ENCODE peak calls at places on chromosome 14, in eight cellular contexts. I, Y, Q, Z, K, L, S and D are unnamed samples.

GRCh38 chr14:67650694-67651093 is 23.7 kb downstream of the VTI1B start:
- DNase-seq in I (no peak), Y (no peak), Q (no peak), Z (no peak), K (no peak), L (no peak), S (no peak), D (no peak)

GRCh38 chr14:45558183-45558582 is 305.2 kb upstream of the MIS18BP1 start:
- DNase-seq in I (no peak), Y (no peak), Q (no peak), Z (no peak), K (no peak), L (no peak), S (no peak), D (no peak)

GRCh38 chr14:48193893-48194292 is 518.5 kb upstream of the MDGA2 start:
- DNase-seq in I (no peak), Y (no peak), Q (no peak), Z (no peak), K (no peak), L (peak; percentile 38), S (no peak), D (no peak)

GRCh38 chr14:69631509-69631908 is 20.1 kb downstream of the SUSD6 start:
- DNase-seq in I (no peak), Y (no peak), Q (no peak), Z (no peak), K (no peak), L (no peak), S (no peak), D (no peak)

GRCh38 chr14:61887628-61888027 is 125.4 kb downstream of the SNAPC1 start:
- DNase-seq in I (no peak), Y (no peak), Q (no peak), Z (no peak), K (no peak), L (no peak), S (no peak), D (no peak)

GRCh38 chr14:69999246-69999645 is 120.0 kb downstream of the SMOC1 start:
- DNase-seq in I (no peak), Y (no peak), Q (no peak), Z (no peak), K (no peak), L (no peak), S (no peak), D (no peak)

GRCh38 chr14:89607453-89607852 is 190.4 kb upstream of the FOXN3 start:
- DNase-seq in I (no peak), Y (no peak), Q (no peak), Z (no peak), K (no peak), L (no peak), S (no peak), D (no peak)

GRCh38 chr14:90139199-90139598 is 77.4 kb downstream of the KCNK13 start:
- DNase-seq in I (no peak), Y (no peak), Q (no peak), Z (no peak), K (no peak), L (no peak), S (no peak), D (no peak)

GRCh38 chr14:104114421-104115130 is 23.8 kb upstream of the KIF26A start:
- DNase-seq in I (peak; percentile 48), Y (no peak), Q (no peak), Z (no peak), K (no peak), L (no peak), S (no peak), D (no peak)

GRCh38 chr14:105865904-105866840 is 339.8 kb downstream of the TMEM121 start:
- DNase-seq in I (peak; percentile 53), Y (peak; percentile 1), Q (no peak), Z (no peak), K (no peak), L (no peak), S (no peak), D (no peak)